ENCODE peak calls at places on chromosomes 11 and 22, in eight cellular contexts. B, R, S, M, E, N, Q and T are unnamed samples.

GRCh38 chr22:24775769-24776492 is 1.4 kb upstream of the PIWIL3 start:
- DNase-seq in B (no peak), E (no peak), R (no peak), S (no peak), M (no peak), N (no peak), Q (no peak), T (no peak)

GRCh38 chr22:31861226-31861840 is 83.0 kb upstream of the YWHAH start:
- DNase-seq in E (no peak), Q (peak), N (no peak), S (no peak), R (no peak), B (peak), M (no peak), T (no peak)

GRCh38 chr22:29635734-29636357 is 32.4 kb downstream of the NF2 start:
- DNase-seq in Q (no peak), E (no peak), R (no peak), B (peak), M (peak), N (no peak), S (peak), T (no peak)

GRCh38 chr11:129021295-129021694 is 78.6 kb upstream of the TP53AIP1 start:
- DNase-seq in N (no peak), E (no peak), B (no peak), Q (no peak), M (no peak), R (no peak), S (no peak), T (no peak)

GRCh38 chr11:111983187-111983986 is 41.8 kb upstream of the DLAT start:
- DNase-seq in E (no peak), N (peak), Q (no peak), R (no peak), M (no peak), B (no peak), S (no peak), T (peak)

GRCh38 chr11:111745719-111746504 is 20.3 kb downstream of the PPP2R1B start:
- DNase-seq in N (no peak), E (no peak), M (peak), S (no peak), R (no peak), B (peak), Q (no peak), T (no peak)

GRCh38 chr11:60857378-60858232 is 1.9 kb upstream of the PTGDR2 start:
- DNase-seq in S (no peak), R (no peak), N (peak), E (no peak), B (peak), M (no peak), Q (no peak), T (no peak)

GRCh38 chr22:26642465-26643367 is 14.7 kb upstream of the MIAT start:
- DNase-seq in M (no peak), E (no peak), R (no peak), Q (peak), S (peak), N (no peak), B (no peak), T (peak)

GRCh38 chr22:21563912-21564311 is 3.6 kb upstream of the UBE2L3 start:
- DNase-seq in M (no peak), Q (no peak), B (no peak), N (no peak), R (no peak), E (no peak), S (no peak), T (no peak)

GRCh38 chr22:39530136-39530535 is 2.4 kb downstream of the RPS19BP1 start:
- DNase-seq in N (no peak), E (no peak), B (no peak), S (no peak), R (no peak), M (no peak), Q (no peak), T (no peak)

GRCh38 chr11:66720223-66720898 is 8.7 kb downstream of the SPTBN2 start:
- DNase-seq in S (no peak), M (no peak), R (no peak), Q (no peak), E (no peak), N (peak), B (peak), T (peak)

GRCh38 chr11:31875861-31876625 is 64.9 kb upstream of the PAX6 start:
- DNase-seq in S (no peak), M (no peak), E (no peak), Q (no peak), B (no peak), R (no peak), N (no peak), T (no peak)

GRCh38 chr11:115578275-115578674 is 74.1 kb upstream of the CADM1 start:
- DNase-seq in R (no peak), E (no peak), M (no peak), B (no peak), Q (no peak), N (no peak), S (no peak), T (no peak)

GRCh38 chr22:28027453-28028448 is 108.7 kb upstream of the PITPNB start:
- DNase-seq in E (peak), Q (no peak), N (no peak), R (no peak), S (no peak), B (no peak), M (no peak), T (no peak)

GRCh38 chr11:19091366-19091765 is 25.6 kb upstream of the ZDHHC13 start:
- DNase-seq in M (no peak), R (no peak), Q (no peak), B (no peak), S (no peak), E (no peak), N (no peak), T (no peak)

GRCh38 chr11:47504910-47505309 is 48.0 kb downstream of the CELF1 start:
- DNase-seq in S (no peak), Q (no peak), B (no peak), E (no peak), M (no peak), R (no peak), N (no peak), T (no peak)

GRCh38 chr11:25981998-25982397 is 349.9 kb upstream of the ANO3 start:
- DNase-seq in E (no peak), R (peak), N (no peak), S (peak), M (peak), Q (no peak), B (peak), T (no peak)

GRCh38 chr11:19802773-19803293 is 90.2 kb downstream of the NAV2 start:
- DNase-seq in R (no peak), E (no peak), M (no peak), Q (no peak), S (no peak), N (no peak), B (no peak), T (no peak)

GRCh38 chr22:20937031-20937793 is 20.0 kb downstream of the CRKL start:
- DNase-seq in E (peak), S (no peak), N (peak), M (no peak), Q (no peak), R (no peak), B (no peak), T (peak)

GRCh38 chr22:44550666-44551491 is 52.8 kb upstream of the RTL6 start:
- DNase-seq in S (no peak), R (peak), M (peak), B (peak), N (peak), E (peak), Q (no peak), T (peak)

GRCh38 chr11:104649002-104649401 is 249.3 kb downstream of the CASP12 start:
- DNase-seq in B (no peak), R (no peak), Q (no peak), M (no peak), E (no peak), S (peak), N (no peak), T (no peak)

GRCh38 chr11:123047265-123047946 is 14.5 kb downstream of the HSPA8 start:
- DNase-seq in B (no peak), R (no peak), N (no peak), S (no peak), E (peak), M (no peak), Q (no peak), T (no peak)

GRCh38 chr11:70668204-70669202 is 270.2 kb downstream of the CTTN start:
- DNase-seq in E (no peak), N (no peak), Q (no peak), M (no peak), B (no peak), S (no peak), R (no peak), T (no peak)

GRCh38 chr11:107856981-107857517 is 1.5 kb downstream of the SLC35F2 start:
- DNase-seq in R (no peak), E (no peak), N (peak), B (no peak), M (no peak), S (no peak), Q (no peak), T (no peak)

GRCh38 chr11:111759375-111759774 is 6.8 kb downstream of the PPP2R1B start:
- DNase-seq in M (no peak), R (no peak), N (no peak), Q (no peak), E (no peak), B (no peak), S (no peak), T (no peak)

GRCh38 chr22:21450320-21450831 is 16.8 kb upstream of the TMEM191C start:
- DNase-seq in E (peak), Q (no peak), N (peak), M (no peak), B (no peak), S (no peak), R (no peak), T (peak)

GRCh38 chr11:70265341-70265740 is 5.1 kb upstream of the PPFIA1 start:
- DNase-seq in Q (no peak), R (no peak), S (peak), M (no peak), N (no peak), B (no peak), E (no peak), T (no peak)